ENCODE peak calls at places on chromosomes 3 and 15, in five cellular contexts. One of them, this sample, is unnamed.

GRCh38 chr3:66910721-66911120 is 87.4 kb upstream of the KBTBD8 start:
- DNase-seq in H9: no peak
- DNase-seq in endothelial cell of umbilical vein: no peak
- DNase-seq in HCT116: no peak
- DNase-seq in PC-3: no peak
- DNase-seq in this sample: no peak

GRCh38 chr3:130963878-130964277 is 62.7 kb downstream of the ASTE1 start:
- DNase-seq in HCT116: peak; percentile 73
- DNase-seq in endothelial cell of umbilical vein: peak; percentile 57
- DNase-seq in PC-3: peak; percentile 93
- DNase-seq in H9: no peak
- DNase-seq in this sample: peak; percentile 81

GRCh38 chr15:65174491-65174890 is 10.7 kb downstream of the CLPX start:
- DNase-seq in endothelial cell of umbilical vein: no peak
- DNase-seq in PC-3: no peak
- DNase-seq in HCT116: no peak
- DNase-seq in H9: no peak
- DNase-seq in this sample: no peak

GRCh38 chr15:77840962-77841361 is 208.2 kb upstream of the LINGO1 start:
- DNase-seq in H9: peak; percentile 27
- DNase-seq in endothelial cell of umbilical vein: no peak
- DNase-seq in HCT116: no peak
- DNase-seq in PC-3: peak; percentile 88
- DNase-seq in this sample: no peak

GRCh38 chr15:80242132-80242769 is 9.8 kb downstream of the CTXND1 start:
- DNase-seq in PC-3: peak; percentile 40
- DNase-seq in endothelial cell of umbilical vein: peak; percentile 11
- DNase-seq in H9: peak; percentile 84
- DNase-seq in HCT116: peak; percentile 28
- DNase-seq in this sample: peak; percentile 60

GRCh38 chr15:49697121-49697520 is 76.3 kb downstream of the DTWD1 start:
- DNase-seq in endothelial cell of umbilical vein: no peak
- DNase-seq in PC-3: peak; percentile 49
- DNase-seq in H9: no peak
- DNase-seq in HCT116: no peak
- DNase-seq in this sample: no peak

GRCh38 chr3:121894191-121894990 is at the start of gene SLC15A2:
- DNase-seq in PC-3: no peak
- DNase-seq in endothelial cell of umbilical vein: peak; percentile 60
- DNase-seq in HCT116: no peak
- DNase-seq in H9: peak; percentile 33
- DNase-seq in this sample: peak; percentile 54

GRCh38 chr3:113287111-113287817 is 75.9 kb downstream of the BOC start:
- DNase-seq in endothelial cell of umbilical vein: peak; percentile 46
- DNase-seq in HCT116: peak; percentile 21
- DNase-seq in H9: no peak
- DNase-seq in PC-3: peak; percentile 92
- DNase-seq in this sample: no peak

GRCh38 chr15:65409284-65409631 is 13.5 kb downstream of the IGDCC4 start:
- DNase-seq in PC-3: peak; percentile 71
- DNase-seq in HCT116: no peak
- DNase-seq in H9: no peak
- DNase-seq in endothelial cell of umbilical vein: no peak
- DNase-seq in this sample: no peak

GRCh38 chr3:101998256-101998926 is 149.1 kb downstream of the NFKBIZ start:
- DNase-seq in H9: no peak
- DNase-seq in PC-3: no peak
- DNase-seq in endothelial cell of umbilical vein: peak; percentile 8
- DNase-seq in HCT116: no peak
- DNase-seq in this sample: no peak

GRCh38 chr3:177553586-177553985 is 356.3 kb upstream of the TBL1XR1 start:
- DNase-seq in HCT116: no peak
- DNase-seq in H9: no peak
- DNase-seq in endothelial cell of umbilical vein: no peak
- DNase-seq in PC-3: no peak
- DNase-seq in this sample: no peak

GRCh38 chr3:36945326-36945980 is 599 bp upstream of the TRANK1 start:
- DNase-seq in HCT116: no peak
- DNase-seq in endothelial cell of umbilical vein: no peak
- DNase-seq in PC-3: no peak
- DNase-seq in H9: no peak
- DNase-seq in this sample: no peak

GRCh38 chr3:124887177-124887995 is at the start of gene ITGB5:
- DNase-seq in HCT116: peak; percentile 29
- DNase-seq in H9: peak; percentile 67
- DNase-seq in endothelial cell of umbilical vein: peak; percentile 72
- DNase-seq in PC-3: peak; percentile 70
- DNase-seq in this sample: peak; percentile 91

GRCh38 chr3:58999134-58999778 is 50.6 kb downstream of the CFAP20DC start:
- DNase-seq in HCT116: no peak
- DNase-seq in endothelial cell of umbilical vein: no peak
- DNase-seq in PC-3: no peak
- DNase-seq in H9: no peak
- DNase-seq in this sample: no peak

GRCh38 chr3:146653978-146654377 is 48.8 kb upstream of the PLSCR5 start:
- DNase-seq in PC-3: peak; percentile 0
- DNase-seq in endothelial cell of umbilical vein: no peak
- DNase-seq in HCT116: no peak
- DNase-seq in H9: peak; percentile 26
- DNase-seq in this sample: no peak

GRCh38 chr3:116579843-116580242 is 129.7 kb upstream of the TUSC7 start:
- DNase-seq in PC-3: no peak
- DNase-seq in H9: no peak
- DNase-seq in endothelial cell of umbilical vein: no peak
- DNase-seq in HCT116: no peak
- DNase-seq in this sample: peak; percentile 50

GRCh38 chr3:158097571-158098553 is 8.4 kb downstream of the SHOX2 start:
- DNase-seq in PC-3: peak; percentile 83
- DNase-seq in endothelial cell of umbilical vein: peak; percentile 52
- DNase-seq in H9: peak; percentile 95
- DNase-seq in HCT116: no peak
- DNase-seq in this sample: peak; percentile 96

GRCh38 chr15:79834496-79834895 is 62.3 kb downstream of the MTHFS start:
- DNase-seq in PC-3: peak; percentile 21
- DNase-seq in H9: no peak
- DNase-seq in endothelial cell of umbilical vein: no peak
- DNase-seq in HCT116: no peak
- DNase-seq in this sample: no peak

GRCh38 chr3:19898725-19899124 is 35.3 kb downstream of the EFHB start:
- DNase-seq in H9: no peak
- DNase-seq in PC-3: peak; percentile 38
- DNase-seq in endothelial cell of umbilical vein: peak; percentile 16
- DNase-seq in HCT116: no peak
- DNase-seq in this sample: no peak

GRCh38 chr3:143328459-143328858 is 208.9 kb downstream of the CHST2 start:
- DNase-seq in HCT116: no peak
- DNase-seq in PC-3: no peak
- DNase-seq in H9: no peak
- DNase-seq in endothelial cell of umbilical vein: no peak
- DNase-seq in this sample: no peak

GRCh38 chr3:15436246-15436645 is 8.8 kb downstream of the EAF1 start:
- DNase-seq in H9: no peak
- DNase-seq in HCT116: no peak
- DNase-seq in endothelial cell of umbilical vein: no peak
- DNase-seq in PC-3: no peak
- DNase-seq in this sample: no peak

GRCh38 chr15:95162069-95162468 is 930.7 kb downstream of the MCTP2 start:
- DNase-seq in HCT116: no peak
- DNase-seq in endothelial cell of umbilical vein: no peak
- DNase-seq in PC-3: no peak
- DNase-seq in H9: no peak
- DNase-seq in this sample: no peak
- H3K9ac ChIP-seq in HCT116: no peak overlapping the region
- H3K9ac ChIP-seq in endothelial cell of umbilical vein: no peak overlapping the region
- H3K9ac ChIP-seq in PC-3: no peak overlapping the region
- H3K9ac ChIP-seq in H9: no peak overlapping the region
- H3K9ac ChIP-seq in this sample: no peak overlapping the region

GRCh38 chr3:69260216-69260787 is 125.6 kb downstream of the FRMD4B start:
- DNase-seq in H9: no peak
- DNase-seq in PC-3: no peak
- DNase-seq in endothelial cell of umbilical vein: no peak
- DNase-seq in HCT116: no peak
- DNase-seq in this sample: no peak
- TF ChIP-seq CTCF in H9: no peak
- TF ChIP-seq CTCF in PC-3: no peak
- TF ChIP-seq CTCF in endothelial cell of umbilical vein: no peak
- TF ChIP-seq CTCF in HCT116: no peak
- TF ChIP-seq CTCF in this sample: no peak

GRCh38 chr3:10279384-10280176 is 13.2 kb downstream of the GHRL start:
- DNase-seq in HCT116: no peak
- DNase-seq in H9: no peak
- DNase-seq in endothelial cell of umbilical vein: no peak
- DNase-seq in PC-3: no peak
- DNase-seq in this sample: no peak
- H4K20me1 ChIP-seq in HCT116: peaks cover 4% of the 10 kb centered on the region
- H4K20me1 ChIP-seq in H9: no peaks in the 10 kb centered on the region
- H4K20me1 ChIP-seq in endothelial cell of umbilical vein: peaks cover 2% of the 10 kb centered on the region
- H4K20me1 ChIP-seq in PC-3: peaks cover 2% of the 10 kb centered on the region
- H4K20me1 ChIP-seq in this sample: peaks cover 6% of the 10 kb centered on the region

DNA sequence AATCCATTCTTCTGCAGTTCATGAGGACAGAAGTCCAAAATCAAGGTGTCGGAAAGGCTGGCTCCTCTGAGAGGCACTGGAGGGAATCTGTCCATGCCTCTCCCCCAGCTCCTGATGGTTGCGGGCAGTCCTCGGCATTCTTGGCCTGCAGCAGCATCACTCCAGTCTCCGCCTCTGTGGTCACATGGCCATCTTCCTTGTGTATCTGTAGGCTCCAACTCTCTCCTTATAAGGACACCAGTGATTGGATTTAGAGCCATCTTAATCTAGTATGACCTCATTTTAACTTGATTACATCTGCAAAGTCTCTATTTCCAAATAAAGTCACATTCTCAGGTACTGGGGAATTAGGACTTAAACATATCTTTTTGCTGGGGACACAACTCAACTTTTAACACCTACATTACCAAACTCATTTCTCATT is 56.0 kb upstream of the FLNB start:
- DNase-seq in H9: peak; percentile 79
- DNase-seq in endothelial cell of umbilical vein: peak; percentile 84
- DNase-seq in HCT116: peak; percentile 36
- DNase-seq in PC-3: peak; percentile 21
- DNase-seq in this sample: peak; percentile 37
- H3K9ac ChIP-seq in H9: no peak overlapping the region
- H3K9ac ChIP-seq in endothelial cell of umbilical vein: peak overlapping the region; percentile 83
- H3K9ac ChIP-seq in HCT116: no peak overlapping the region
- H3K9ac ChIP-seq in PC-3: no peak overlapping the region
- H3K9ac ChIP-seq in this sample: no peak overlapping the region

GRCh38 chr15:98177950-98178848 is 217.7 kb downstream of the ARRDC4 start:
- DNase-seq in HCT116: peak; percentile 36
- DNase-seq in H9: peak; percentile 73
- DNase-seq in endothelial cell of umbilical vein: peak; percentile 53
- DNase-seq in PC-3: peak; percentile 74
- DNase-seq in this sample: peak; percentile 86
- TF ChIP-seq CTCF in HCT116: peak; percentile 50
- TF ChIP-seq CTCF in H9: peak; percentile 88
- TF ChIP-seq CTCF in endothelial cell of umbilical vein: peak; percentile 39
- TF ChIP-seq CTCF in PC-3: peak; percentile 73
- TF ChIP-seq CTCF in this sample: peak; percentile 82

DNA sequence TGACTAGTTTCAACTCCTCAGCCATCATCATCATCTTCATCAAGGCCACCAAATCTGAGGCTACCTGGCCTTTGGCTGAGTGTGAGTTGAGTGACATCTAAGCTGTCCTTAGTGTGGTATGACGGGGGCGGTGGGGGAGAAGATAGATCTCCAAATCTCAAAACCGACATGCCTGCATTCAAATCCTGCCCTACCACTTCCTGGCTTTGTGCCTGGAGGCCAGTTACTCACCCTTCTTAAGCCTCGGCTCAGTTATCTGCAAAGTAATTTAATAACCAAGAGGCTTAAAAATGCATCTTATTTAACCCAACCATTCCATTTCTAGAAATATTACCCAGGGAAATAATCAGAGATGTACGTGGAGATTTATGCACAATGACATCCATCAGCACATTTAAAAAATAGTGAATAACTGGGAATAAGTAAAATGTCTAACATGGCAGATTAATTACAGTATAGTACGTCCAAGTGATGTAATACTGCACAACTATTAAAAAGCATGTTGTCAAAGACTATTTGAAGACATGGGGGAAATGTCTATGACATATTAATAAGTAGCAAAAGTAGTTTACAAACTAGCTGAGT is 167.4 kb downstream of the NTRK3 start:
- DNase-seq in PC-3: peak; percentile 4
- DNase-seq in HCT116: no peak
- DNase-seq in endothelial cell of umbilical vein: no peak
- DNase-seq in H9: no peak
- DNase-seq in this sample: no peak
- H4K20me1 ChIP-seq in PC-3: no peaks in the 10 kb centered on the region
- H4K20me1 ChIP-seq in HCT116: no peaks in the 10 kb centered on the region
- H4K20me1 ChIP-seq in endothelial cell of umbilical vein: no peaks in the 10 kb centered on the region
- H4K20me1 ChIP-seq in H9: no peaks in the 10 kb centered on the region
- H4K20me1 ChIP-seq in this sample: no peaks in the 10 kb centered on the region

GRCh38 chr3:45056608-45057301 is 30.7 kb downstream of the CLEC3B start:
- DNase-seq in endothelial cell of umbilical vein: no peak
- DNase-seq in PC-3: no peak
- DNase-seq in H9: peak; percentile 61
- DNase-seq in HCT116: no peak
- DNase-seq in this sample: no peak
- H3K9ac ChIP-seq in endothelial cell of umbilical vein: no peak overlapping the region
- H3K9ac ChIP-seq in PC-3: peak overlapping the region; percentile 43
- H3K9ac ChIP-seq in H9: no peak overlapping the region
- H3K9ac ChIP-seq in HCT116: no peak overlapping the region
- H3K9ac ChIP-seq in this sample: no peak overlapping the region

GRCh38 chr3:52153389-52154096 is 680 bp downstream of the POC1A start:
- DNase-seq in endothelial cell of umbilical vein: no peak
- DNase-seq in PC-3: peak; percentile 67
- DNase-seq in H9: peak; percentile 84
- DNase-seq in HCT116: peak; percentile 55
- DNase-seq in this sample: peak; percentile 54
- TF ChIP-seq CTCF in endothelial cell of umbilical vein: no peak
- TF ChIP-seq CTCF in PC-3: peak; percentile 26
- TF ChIP-seq CTCF in H9: no peak
- TF ChIP-seq CTCF in HCT116: peak; percentile 38
- TF ChIP-seq CTCF in this sample: no peak